ENCODE peak calls at places on chromosome 17, in six cellular contexts. C, I, K, X, T and H are unnamed samples.

GRCh38 chr17:77423589-77424451 is 283.1 kb downstream of the SEC14L1 start:
- DNase-seq in C (peak), I (peak), K (no peak), X (no peak), T (no peak), H (no peak)

GRCh38 chr17:48153711-48154642 is 46.4 kb downstream of the SNX11 start:
- DNase-seq in C (peak), I (no peak), K (peak), X (no peak), T (no peak), H (no peak)

GRCh38 chr17:66310528-66311148 is 8.2 kb downstream of the PRKCA start:
- DNase-seq in C (no peak), I (no peak), K (no peak), X (no peak), T (no peak), H (no peak)

GRCh38 chr17:40854175-40854814 is 12.7 kb downstream of the KRT12 start:
- DNase-seq in C (no peak), I (peak), K (no peak), X (no peak), T (no peak), H (no peak)

GRCh38 chr17:43940630-43941029 is 1.6 kb downstream of the PPY start:
- DNase-seq in C (no peak), I (peak), K (peak), X (no peak), T (no peak), H (no peak)

GRCh38 chr17:37818689-37819088 is 73.8 kb upstream of the HNF1B start:
- DNase-seq in C (peak), I (no peak), K (no peak), X (no peak), T (no peak), H (no peak)

GRCh38 chr17:22669721-22670120 is 977.4 kb downstream of the KCNJ18 start:
- DNase-seq in C (no peak), I (no peak), K (no peak), X (no peak), T (no peak), H (no peak)

GRCh38 chr17:27384261-27384701 is 72.0 kb upstream of the KSR1 start:
- DNase-seq in C (peak), I (peak), K (no peak), X (no peak), T (no peak), H (no peak)

GRCh38 chr17:30380106-30380420 is 1.3 kb downstream of the CPD start:
- DNase-seq in C (no peak), I (no peak), K (peak), X (no peak), T (peak), H (no peak)

GRCh38 chr17:34207572-34207971 is 47.5 kb upstream of the CCL2 start:
- DNase-seq in C (no peak), I (no peak), K (no peak), X (no peak), T (no peak), H (no peak)